ENCODE peak calls at places on chromosome 10, in four cellular contexts. One of them, this sample, is unnamed.

GRCh38 chr10:4359003-4359402 is 467.0 kb upstream of the AKR1E2 start:
- DNase-seq in PC-9: no peak
- DNase-seq in PC-3: no peak
- DNase-seq in fibroblast of lung: peak; percentile 65
- DNase-seq in this sample: peak; percentile 16

GRCh38 chr10:6328708-6329423 is 126.1 kb downstream of the PFKFB3 start:
- DNase-seq in PC-9: no peak
- DNase-seq in PC-3: no peak
- DNase-seq in fibroblast of lung: no peak
- DNase-seq in this sample: no peak

GRCh38 chr10:18179901-18180300 is 39.7 kb downstream of the CACNB2 start:
- DNase-seq in PC-9: no peak
- DNase-seq in PC-3: peak; percentile 8
- DNase-seq in fibroblast of lung: peak; percentile 90
- DNase-seq in this sample: peak; percentile 81

GRCh38 chr10:17001961-17002749 is 127.5 kb downstream of the CUBN start:
- DNase-seq in PC-9: no peak
- DNase-seq in PC-3: no peak
- DNase-seq in fibroblast of lung: peak; percentile 99
- DNase-seq in this sample: peak; percentile 98

GRCh38 chr10:61901829-61902447 is 439 bp downstream of the ARID5B start:
- DNase-seq in PC-9: peak; percentile 28
- DNase-seq in PC-3: no peak
- DNase-seq in fibroblast of lung: no peak
- DNase-seq in this sample: peak; percentile 24

GRCh38 chr10:88979153-88979562 is 11.4 kb upstream of the FAS start:
- DNase-seq in PC-9: no peak
- DNase-seq in PC-3: no peak
- DNase-seq in fibroblast of lung: peak; percentile 79
- DNase-seq in this sample: peak; percentile 97

GRCh38 chr10:66151346-66151745 is 774.5 kb upstream of the LRRTM3 start:
- DNase-seq in PC-9: no peak
- DNase-seq in PC-3: peak; percentile 62
- DNase-seq in fibroblast of lung: peak; percentile 59
- DNase-seq in this sample: no peak

GRCh38 chr10:11035318-11035920 is 17.7 kb downstream of the CELF2 start:
- DNase-seq in PC-9: peak; percentile 2
- DNase-seq in PC-3: peak; percentile 36
- DNase-seq in fibroblast of lung: peak; percentile 77
- DNase-seq in this sample: peak; percentile 80

GRCh38 chr10:125472037-125472607 is 210.8 kb downstream of the TEX36 start:
- DNase-seq in PC-9: no peak
- DNase-seq in PC-3: no peak
- DNase-seq in fibroblast of lung: no peak
- DNase-seq in this sample: no peak

GRCh38 chr10:111874586-111874985 is 309.0 kb downstream of the GPAM start:
- DNase-seq in PC-9: no peak
- DNase-seq in PC-3: no peak
- DNase-seq in fibroblast of lung: no peak
- DNase-seq in this sample: peak; percentile 4

GRCh38 chr10:114304566-114305421 is 65.7 kb downstream of the VWA2 start:
- DNase-seq in PC-9: no peak
- DNase-seq in PC-3: peak; percentile 39
- DNase-seq in fibroblast of lung: no peak
- DNase-seq in this sample: no peak

GRCh38 chr10:7045891-7046599 is 364.8 kb downstream of the SFMBT2 start:
- DNase-seq in PC-9: no peak
- DNase-seq in PC-3: no peak
- DNase-seq in fibroblast of lung: no peak
- DNase-seq in this sample: no peak

GRCh38 chr10:102422586-102423129 is 2.0 kb downstream of the FBXL15 start:
- DNase-seq in PC-9: peak; percentile 79
- DNase-seq in PC-3: peak; percentile 80
- DNase-seq in fibroblast of lung: peak; percentile 71
- DNase-seq in this sample: peak; percentile 45

GRCh38 chr10:97991875-97992274 is 38.5 kb downstream of the CRTAC1 start:
- DNase-seq in PC-9: no peak
- DNase-seq in PC-3: peak; percentile 33
- DNase-seq in fibroblast of lung: peak; percentile 22
- DNase-seq in this sample: peak; percentile 4

GRCh38 chr10:8502611-8503010 is 448.1 kb downstream of the GATA3 start:
- DNase-seq in PC-9: no peak
- DNase-seq in PC-3: no peak
- DNase-seq in fibroblast of lung: no peak
- DNase-seq in this sample: no peak

GRCh38 chr10:117391436-117392205 is 16.4 kb upstream of the PDZD8 start:
- DNase-seq in PC-9: no peak
- DNase-seq in PC-3: no peak
- DNase-seq in fibroblast of lung: no peak
- DNase-seq in this sample: peak; percentile 77

GRCh38 chr10:126256864-126257263 is 131.4 kb downstream of the ADAM12 start:
- DNase-seq in PC-9: no peak
- DNase-seq in PC-3: no peak
- DNase-seq in fibroblast of lung: no peak
- DNase-seq in this sample: no peak

GRCh38 chr10:130834170-130834569 is 477.4 kb downstream of the TCERG1L start:
- DNase-seq in PC-9: no peak
- DNase-seq in PC-3: no peak
- DNase-seq in fibroblast of lung: no peak
- DNase-seq in this sample: no peak

GRCh38 chr10:12406764-12407400 is 57.5 kb downstream of the CAMK1D start:
- DNase-seq in PC-9: no peak
- DNase-seq in PC-3: no peak
- DNase-seq in fibroblast of lung: no peak
- DNase-seq in this sample: no peak

GRCh38 chr10:28663576-28664368 is 13.5 kb upstream of the BAMBI start:
- DNase-seq in PC-9: peak; percentile 72
- DNase-seq in PC-3: peak; percentile 86
- DNase-seq in fibroblast of lung: peak; percentile 88
- DNase-seq in this sample: peak; percentile 60

GRCh38 chr10:28666751-28667467 is 10.4 kb upstream of the BAMBI start:
- DNase-seq in PC-9: no peak
- DNase-seq in PC-3: peak; percentile 76
- DNase-seq in fibroblast of lung: no peak
- DNase-seq in this sample: no peak

GRCh38 chr10:28664369-28664740 is 13.0 kb upstream of the BAMBI start:
- DNase-seq in PC-9: no peak
- DNase-seq in PC-3: no peak
- DNase-seq in fibroblast of lung: peak; percentile 72
- DNase-seq in this sample: peak; percentile 69

GRCh38 chr10:28669227-28670173 is 7.8 kb upstream of the BAMBI start:
- DNase-seq in PC-9: no peak
- DNase-seq in PC-3: no peak
- DNase-seq in fibroblast of lung: no peak
- DNase-seq in this sample: no peak

DNA sequence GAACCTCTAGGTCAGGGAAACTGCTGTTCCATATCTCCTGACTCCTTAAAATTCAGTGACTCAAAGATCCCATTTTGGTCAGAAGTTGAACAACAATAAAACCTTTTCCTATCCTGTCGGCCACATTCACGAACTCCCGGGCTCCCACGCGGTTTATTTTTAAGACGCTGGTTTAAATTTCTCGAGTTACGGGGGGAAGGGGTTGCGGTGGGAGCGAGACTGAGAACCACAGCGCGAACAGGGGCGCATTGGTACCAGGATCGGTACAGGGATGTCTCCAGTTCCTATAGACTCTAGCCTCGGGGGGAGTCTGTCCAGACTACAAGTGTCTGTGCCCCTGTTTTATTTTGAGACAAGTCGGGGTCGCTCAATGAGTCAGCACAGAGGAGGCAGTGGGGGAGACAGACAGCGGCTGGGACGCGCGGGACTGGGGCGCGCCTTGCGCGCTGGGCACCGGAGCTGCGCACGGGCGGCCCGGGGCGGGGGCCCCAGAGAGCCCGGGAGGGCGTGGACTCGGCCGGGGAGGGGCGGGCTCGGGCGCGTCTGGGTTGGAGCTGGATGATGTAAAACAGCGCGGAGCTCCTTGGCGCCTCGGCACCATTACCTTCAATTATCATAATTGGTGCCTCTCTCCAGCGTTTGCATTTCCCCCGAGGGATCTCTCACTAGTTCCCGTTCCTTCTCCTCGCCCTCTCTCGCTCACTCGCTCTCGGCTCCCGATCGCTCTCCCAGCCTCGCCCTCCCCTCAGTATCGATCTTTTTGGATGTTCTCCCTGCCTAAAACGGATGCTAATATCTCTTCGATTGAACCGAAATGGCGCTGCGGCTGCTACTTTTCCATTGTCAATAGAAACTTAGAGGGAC is 8.7 kb upstream of the BAMBI start:
- DNase-seq in PC-9: no peak
- DNase-seq in PC-3: no peak
- DNase-seq in fibroblast of lung: peak; percentile 20
- DNase-seq in this sample: peak; percentile 41
- TF ChIP-seq EZH2 in PC-9: no peak
- TF ChIP-seq EZH2 in PC-3: no peak
- TF ChIP-seq EZH2 in fibroblast of lung: peak; percentile 58
- TF ChIP-seq EZH2 in this sample: no peak

GRCh38 chr10:99538287-99538917 is 5.7 kb downstream of the NKX2-3 start:
- DNase-seq in PC-9: no peak
- DNase-seq in PC-3: no peak
- DNase-seq in fibroblast of lung: no peak
- DNase-seq in this sample: no peak

GRCh38 chr10:99539820-99540219 is 7.1 kb downstream of the NKX2-3 start:
- DNase-seq in PC-9: no peak
- DNase-seq in PC-3: no peak
- DNase-seq in fibroblast of lung: no peak
- DNase-seq in this sample: no peak

GRCh38 chr10:99539120-99539519 is 6.4 kb downstream of the NKX2-3 start:
- DNase-seq in PC-9: no peak
- DNase-seq in PC-3: no peak
- DNase-seq in fibroblast of lung: no peak
- DNase-seq in this sample: no peak

GRCh38 chr10:99540339-99540672 is 7.6 kb downstream of the NKX2-3 start:
- DNase-seq in PC-9: no peak
- DNase-seq in PC-3: no peak
- DNase-seq in fibroblast of lung: no peak
- DNase-seq in this sample: no peak

GRCh38 chr10:99540673-99541531 is 8.2 kb downstream of the NKX2-3 start:
- DNase-seq in PC-9: peak; percentile 10
- DNase-seq in PC-3: peak; percentile 47
- DNase-seq in fibroblast of lung: no peak
- DNase-seq in this sample: no peak
- TF ChIP-seq EZH2 in PC-9: no peak
- TF ChIP-seq EZH2 in PC-3: no peak
- TF ChIP-seq EZH2 in fibroblast of lung: peak; percentile 90
- TF ChIP-seq EZH2 in this sample: peak; percentile 96

GRCh38 chr10:123134058-123134914 is 1.5 kb upstream of the HMX3 start:
- DNase-seq in PC-9: no peak
- DNase-seq in PC-3: no peak
- DNase-seq in fibroblast of lung: no peak
- DNase-seq in this sample: no peak

GRCh38 chr10:123135415-123136141 is at the start of gene HMX3:
- DNase-seq in PC-9: no peak
- DNase-seq in PC-3: no peak
- DNase-seq in fibroblast of lung: peak; percentile 45
- DNase-seq in this sample: no peak

GRCh38 chr10:123136806-123137642 is 1.3 kb downstream of the HMX3 start:
- DNase-seq in PC-9: no peak
- DNase-seq in PC-3: no peak
- DNase-seq in fibroblast of lung: peak; percentile 23
- DNase-seq in this sample: no peak

GRCh38 chr10:123134915-123135414 is 805 bp upstream of the HMX3 start:
- DNase-seq in PC-9: no peak
- DNase-seq in PC-3: no peak
- DNase-seq in fibroblast of lung: no peak
- DNase-seq in this sample: no peak

DNA sequence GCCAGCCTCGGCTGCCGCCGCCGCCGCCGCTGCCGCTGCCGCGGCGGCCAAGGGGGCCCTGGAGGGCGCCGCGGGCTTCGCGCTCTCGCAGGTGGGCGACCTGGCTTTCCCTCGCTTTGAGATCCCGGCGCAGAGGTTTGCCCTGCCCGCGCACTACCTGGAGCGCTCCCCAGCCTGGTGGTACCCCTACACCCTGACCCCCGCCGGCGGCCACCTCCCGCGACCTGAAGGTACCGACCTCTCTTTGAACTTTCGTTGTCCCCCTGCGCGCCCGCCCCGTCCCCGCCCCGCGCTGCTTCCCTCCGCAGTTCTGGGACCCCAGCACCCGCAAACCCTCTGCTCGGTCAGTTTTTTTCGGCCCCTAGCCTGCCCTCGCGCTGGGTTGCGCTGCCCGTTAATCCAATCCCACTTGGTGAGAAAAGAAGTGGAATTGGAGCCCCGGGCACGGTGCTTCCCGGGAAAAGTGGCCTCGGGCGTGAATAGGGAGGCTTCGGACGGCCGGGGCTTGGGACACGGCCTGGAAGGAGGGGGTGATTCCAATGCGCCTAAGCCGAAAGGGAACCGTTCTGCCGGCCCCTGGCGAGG is 543 bp downstream of the HMX3 start:
- DNase-seq in PC-9: no peak
- DNase-seq in PC-3: no peak
- DNase-seq in fibroblast of lung: no peak
- DNase-seq in this sample: no peak
- TF ChIP-seq EZH2 in PC-9: no peak
- TF ChIP-seq EZH2 in PC-3: no peak
- TF ChIP-seq EZH2 in fibroblast of lung: no peak
- TF ChIP-seq EZH2 in this sample: peak; percentile 79

GRCh38 chr10:46558411-46559185 is 2.1 kb upstream of the GPRIN2 start:
- DNase-seq in PC-9: no peak
- DNase-seq in PC-3: no peak
- DNase-seq in fibroblast of lung: no peak
- DNase-seq in this sample: no peak
- TF ChIP-seq EZH2 in PC-9: no peak
- TF ChIP-seq EZH2 in PC-3: no peak
- TF ChIP-seq EZH2 in fibroblast of lung: no peak
- TF ChIP-seq EZH2 in this sample: no peak

GRCh38 chr10:93059975-93060886 is at the start of gene CYP26C1:
- DNase-seq in PC-9: no peak
- DNase-seq in PC-3: no peak
- DNase-seq in fibroblast of lung: no peak
- DNase-seq in this sample: no peak
- TF ChIP-seq EZH2 in PC-9: no peak
- TF ChIP-seq EZH2 in PC-3: no peak
- TF ChIP-seq EZH2 in fibroblast of lung: no peak
- TF ChIP-seq EZH2 in this sample: no peak

DNA sequence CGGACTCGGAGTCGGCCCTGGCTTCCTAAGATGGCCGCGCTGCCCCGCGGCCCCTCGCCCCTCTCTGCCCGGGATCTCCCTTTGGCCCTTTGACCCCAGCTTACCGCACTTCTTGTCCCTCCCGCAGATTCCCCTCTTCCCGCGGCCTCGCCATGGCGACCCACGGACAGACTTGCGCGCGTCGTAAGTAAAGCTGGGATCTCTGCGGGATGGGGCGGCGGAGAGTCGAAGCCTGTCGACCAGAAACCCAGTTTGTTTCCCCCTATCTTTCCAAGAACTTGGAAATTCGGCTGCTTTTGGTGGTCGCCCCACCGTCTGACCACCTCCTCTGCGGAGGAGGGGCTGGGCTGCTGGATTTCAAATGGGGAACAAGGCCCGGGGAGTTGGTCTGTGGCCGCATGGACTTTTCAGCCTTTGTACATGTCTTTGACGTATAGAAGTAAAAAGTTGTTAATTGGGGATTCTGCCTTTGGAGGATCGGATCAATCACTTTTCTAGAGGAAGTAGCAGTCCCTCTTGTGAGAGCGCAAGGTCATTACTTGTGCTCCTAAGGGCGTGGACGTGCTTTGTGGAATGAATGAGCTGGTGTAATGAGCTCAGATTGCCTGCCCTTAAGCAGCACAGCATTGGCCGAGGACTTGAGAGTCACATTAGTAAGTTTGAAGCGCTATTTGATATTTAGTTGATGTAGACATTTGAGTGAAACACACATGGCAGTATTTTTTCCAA is 575 bp downstream of the VDAC2 start:
- DNase-seq in PC-9: no peak
- DNase-seq in PC-3: peak; percentile 73
- DNase-seq in fibroblast of lung: peak; percentile 59
- DNase-seq in this sample: peak; percentile 60
- TF ChIP-seq EZH2 in PC-9: no peak
- TF ChIP-seq EZH2 in PC-3: no peak
- TF ChIP-seq EZH2 in fibroblast of lung: no peak
- TF ChIP-seq EZH2 in this sample: no peak